ENCODE peak calls at places on chromosome 10, in ten cellular contexts. N is right cardiac atrium; Q is A549; V is heart right ventricle; Z is DMS153; C is stimulated activated CD4-positive, alpha-beta T cell treated with anti-CD3 and anti-CD28 coated beads, Interleukin-12 subunit alpha, Interleukin-12 subunit beta, amount 100 ng/mL, for 4 hours; K is cardiac muscle cell; X is RPMI7951; L is NCI-H2029; B is NAMALWA. R is an unnamed sample.

GRCh38 chr10:128571745-128572144 is 445.5 kb upstream of the MKI67 start:
- DNase-seq in C (no peak), N (no peak), V (no peak), B (no peak), K (no peak), Q (no peak), X (no peak), L (no peak), Z (no peak), R (no peak)

GRCh38 chr10:60549686-60550085 is 160.0 kb upstream of the ANK3 start:
- DNase-seq in V (no peak), Z (peak; percentile 26), L (no peak), C (no peak), Q (peak; percentile 48), X (peak; percentile 19), B (peak; percentile 52), K (peak; percentile 32), N (no peak), R (no peak)

GRCh38 chr10:76469675-76470074 is 1038.3 kb downstream of the LRMDA start:
- DNase-seq in N (no peak), L (no peak), Z (no peak), B (no peak), K (peak; percentile 20), X (no peak), Q (no peak), C (no peak), V (no peak), R (no peak)

GRCh38 chr10:58952747-58953466 is 223.5 kb upstream of the PHYHIPL start:
- DNase-seq in X (peak; percentile 43), N (no peak), Q (peak; percentile 52), L (peak; percentile 11), K (peak; percentile 69), V (no peak), Z (peak; percentile 17), C (no peak), B (peak; percentile 58), R (no peak)

GRCh38 chr10:118835682-118836326 is 81.0 kb upstream of the CACUL1 start:
- DNase-seq in B (no peak), X (peak; percentile 49), L (peak; percentile 79), N (no peak), V (no peak), Q (peak; percentile 28), Z (peak; percentile 83), K (no peak), C (no peak), R (no peak)

GRCh38 chr10:47042815-47043750 is 131.9 kb downstream of the PTPN20 start:
- DNase-seq in C (no peak), X (no peak), K (no peak), Q (no peak), L (no peak), B (no peak), V (no peak), N (no peak), Z (no peak), R (no peak)

GRCh38 chr10:66799474-66799873 is 126.4 kb upstream of the LRRTM3 start:
- DNase-seq in X (peak; percentile 35), N (no peak), B (no peak), Q (no peak), C (no peak), L (no peak), K (peak; percentile 10), V (no peak), Z (no peak), R (no peak)

GRCh38 chr10:1241322-1241890 is 185.2 kb downstream of the WDR37 start:
- DNase-seq in B (no peak), C (no peak), X (no peak), N (peak; percentile 18), V (no peak), L (no peak), Q (no peak), Z (no peak), K (no peak), R (no peak)

GRCh38 chr10:132535065-132535651 is 2.4 kb upstream of the INPP5A start:
- DNase-seq in V (no peak), X (no peak), B (no peak), N (no peak), C (no peak), K (no peak), Z (no peak), L (no peak), Q (no peak), R (no peak)

GRCh38 chr10:93061594-93062498 is 1.2 kb downstream of the CYP26C1 start:
- DNase-seq in Q (no peak), K (peak; percentile 43), V (no peak), B (no peak), Z (no peak), L (no peak), X (no peak), C (no peak), N (no peak), R (no peak)

GRCh38 chr10:122992031-122992585 is 11.9 kb downstream of the PSTK start:
- DNase-seq in N (no peak), L (no peak), X (no peak), K (no peak), V (no peak), Q (no peak), Z (no peak), C (no peak), B (no peak), R (no peak)

GRCh38 chr10:77415311-77415960 is 222.2 kb downstream of the KCNMA1 start:
- DNase-seq in L (no peak), K (no peak), Z (no peak), X (no peak), V (no peak), B (no peak), Q (no peak), N (no peak), C (no peak), R (no peak)

GRCh38 chr10:92891885-92892705 is 43.8 kb downstream of the EXOC6 start:
- DNase-seq in V (no peak), K (peak; percentile 74), L (peak; percentile 54), Z (no peak), N (no peak), C (no peak), Q (peak; percentile 95), B (no peak), X (peak; percentile 92), R (no peak)

GRCh38 chr10:88920198-88920597 is 32.4 kb downstream of the ACTA2 start:
- DNase-seq in N (no peak), Q (no peak), L (no peak), C (no peak), X (no peak), K (peak; percentile 75), B (no peak), V (no peak), Z (no peak), R (no peak)

GRCh38 chr10:75071756-75072155 is 39.7 kb upstream of the SAMD8 start:
- DNase-seq in V (no peak), X (no peak), B (no peak), N (no peak), L (no peak), Z (no peak), C (no peak), K (no peak), Q (no peak), R (no peak)

GRCh38 chr10:8956400-8956799 is 901.9 kb downstream of the GATA3 start:
- DNase-seq in V (no peak), B (no peak), N (no peak), X (no peak), Q (no peak), Z (no peak), L (no peak), K (no peak), C (no peak), R (no peak)

GRCh38 chr10:46557319-46558140 is 1.1 kb upstream of the GPRIN2 start:
- DNase-seq in Z (no peak), Q (no peak), C (no peak), L (peak; percentile 37), K (no peak), X (no peak), N (peak; percentile 71), V (no peak), B (no peak), R (peak; percentile 15)

GRCh38 chr10:8596929-8597472 is 542.5 kb downstream of the GATA3 start:
- DNase-seq in Z (no peak), V (no peak), K (no peak), X (no peak), L (no peak), C (no peak), B (no peak), Q (no peak), N (no peak), R (no peak)

GRCh38 chr10:112821042-112821441 is 129.0 kb upstream of the TCF7L2 start:
- DNase-seq in V (no peak), X (no peak), C (no peak), Z (no peak), N (no peak), L (no peak), Q (no peak), K (no peak), B (no peak), R (no peak)

GRCh38 chr10:71079761-71080380 is 132.5 kb upstream of the UNC5B start:
- DNase-seq in K (no peak), V (no peak), N (no peak), B (no peak), Q (no peak), C (no peak), X (no peak), L (no peak), Z (no peak), R (no peak)

GRCh38 chr10:1963341-1963740 is 226.0 kb upstream of the ADARB2 start:
- DNase-seq in K (no peak), B (no peak), X (no peak), L (no peak), C (no peak), N (no peak), Z (no peak), Q (no peak), V (no peak), R (no peak)

GRCh38 chr10:102517553-102517952 is 13.8 kb downstream of the SUFU start:
- DNase-seq in Q (no peak), B (no peak), L (no peak), X (no peak), Z (no peak), N (no peak), V (no peak), C (no peak), K (peak; percentile 45), R (no peak)

GRCh38 chr10:79018591-79019011 is 50.2 kb upstream of the ZMIZ1 start:
- DNase-seq in Q (no peak), N (no peak), X (peak; percentile 88), K (peak; percentile 37), C (no peak), V (no peak), Z (peak; percentile 69), B (no peak), L (peak; percentile 35), R (no peak)

GRCh38 chr10:16894834-16895233 is 77.6 kb upstream of the RSU1 start:
- DNase-seq in X (peak; percentile 48), N (no peak), B (no peak), L (no peak), Q (no peak), K (peak; percentile 37), Z (no peak), V (no peak), C (no peak), R (no peak)

GRCh38 chr10:71608863-71609768 is 110.5 kb downstream of the C10orf105 start:
- DNase-seq in Q (peak; percentile 71), K (peak; percentile 78), L (peak; percentile 15), N (peak; percentile 92), V (peak; percentile 82), Z (peak; percentile 34), C (peak; percentile 65), B (peak; percentile 67), X (peak; percentile 43), R (peak; percentile 67)

GRCh38 chr10:125343118-125343752 is 182.9 kb upstream of the CTBP2 start:
- DNase-seq in Z (no peak), X (peak; percentile 21), Q (peak; percentile 49), C (no peak), V (no peak), B (peak; percentile 50), N (no peak), L (no peak), K (peak; percentile 29), R (no peak)

GRCh38 chr10:35690534-35690933 is 48.4 kb upstream of the FZD8 start:
- DNase-seq in N (no peak), K (no peak), B (no peak), Q (no peak), C (no peak), V (no peak), L (peak; percentile 86), Z (peak; percentile 94), X (no peak), R (no peak)

GRCh38 chr10:24882047-24882698 is 70.2 kb downstream of the PRTFDC1 start:
- DNase-seq in X (peak; percentile 74), N (peak; percentile 60), Q (no peak), V (no peak), C (no peak), K (peak; percentile 94), L (no peak), B (no peak), Z (no peak), R (peak; percentile 33)

R was measured in activated naive CD4-positive, alpha-beta T cell treated with anti-CD3 and anti-CD28 coated beads, Interleukin-2, amount 50 U/mL, for 16 hours.